ENCODE peak calls at places on chromosomes 16 and 17, in ten cellular contexts. One of them, this sample, is unnamed.

GRCh38 chr16:5252800-5253199 is 155.2 kb upstream of the EEF2KMT start:
- DNase-seq in pancreas: no peak
- DNase-seq in skeletal muscle cell: no peak
- DNase-seq in HL-60: no peak
- DNase-seq in cardiac muscle cell: no peak
- DNase-seq in adipocyte: no peak
- DNase-seq in BE2C: no peak
- DNase-seq in ovary: no peak
- DNase-seq in lower leg skin: no peak
- DNase-seq in heart right ventricle: no peak
- DNase-seq in this sample: no peak

GRCh38 chr17:13283606-13284005 is 265.8 kb upstream of the ELAC2 start:
- DNase-seq in cardiac muscle cell: no peak
- DNase-seq in adipocyte: no peak
- DNase-seq in lower leg skin: no peak
- DNase-seq in BE2C: no peak
- DNase-seq in heart right ventricle: no peak
- DNase-seq in pancreas: no peak
- DNase-seq in ovary: no peak
- DNase-seq in HL-60: no peak
- DNase-seq in skeletal muscle cell: no peak
- DNase-seq in this sample: no peak

GRCh38 chr17:57319806-57320205 is 63.5 kb downstream of the MSI2 start:
- DNase-seq in lower leg skin: no peak
- DNase-seq in HL-60: no peak
- DNase-seq in cardiac muscle cell: no peak
- DNase-seq in BE2C: no peak
- DNase-seq in skeletal muscle cell: no peak
- DNase-seq in ovary: no peak
- DNase-seq in adipocyte: no peak
- DNase-seq in pancreas: no peak
- DNase-seq in heart right ventricle: no peak
- DNase-seq in this sample: no peak

GRCh38 chr16:24255446-24256352 is at the start of gene CACNG3:
- DNase-seq in skeletal muscle cell: no peak
- DNase-seq in lower leg skin: no peak
- DNase-seq in pancreas: peak; percentile 25
- DNase-seq in HL-60: peak; percentile 42
- DNase-seq in adipocyte: peak; percentile 29
- DNase-seq in heart right ventricle: peak; percentile 36
- DNase-seq in BE2C: peak; percentile 8
- DNase-seq in cardiac muscle cell: peak; percentile 97
- DNase-seq in ovary: no peak
- DNase-seq in this sample: no peak

GRCh38 chr16:70701036-70701435 is 15.2 kb upstream of the MTSS2 start:
- DNase-seq in cardiac muscle cell: no peak
- DNase-seq in skeletal muscle cell: no peak
- DNase-seq in lower leg skin: no peak
- DNase-seq in HL-60: no peak
- DNase-seq in BE2C: no peak
- DNase-seq in ovary: no peak
- DNase-seq in adipocyte: no peak
- DNase-seq in pancreas: no peak
- DNase-seq in heart right ventricle: no peak
- DNase-seq in this sample: no peak

GRCh38 chr16:27461483-27462171 is 59.7 kb downstream of the IL21R start:
- DNase-seq in BE2C: no peak
- DNase-seq in pancreas: no peak
- DNase-seq in cardiac muscle cell: no peak
- DNase-seq in skeletal muscle cell: peak; percentile 21
- DNase-seq in adipocyte: no peak
- DNase-seq in HL-60: no peak
- DNase-seq in heart right ventricle: no peak
- DNase-seq in ovary: no peak
- DNase-seq in lower leg skin: no peak
- DNase-seq in this sample: peak; percentile 19

GRCh38 chr16:59748531-59748930 is 1014.4 kb upstream of the GOT2 start:
- DNase-seq in cardiac muscle cell: no peak
- DNase-seq in skeletal muscle cell: no peak
- DNase-seq in lower leg skin: no peak
- DNase-seq in ovary: no peak
- DNase-seq in pancreas: no peak
- DNase-seq in BE2C: no peak
- DNase-seq in heart right ventricle: no peak
- DNase-seq in HL-60: no peak
- DNase-seq in adipocyte: no peak
- DNase-seq in this sample: no peak

GRCh38 chr16:13351222-13351621 is 449.8 kb downstream of the SHISA9 start:
- DNase-seq in skeletal muscle cell: no peak
- DNase-seq in cardiac muscle cell: no peak
- DNase-seq in lower leg skin: no peak
- DNase-seq in ovary: no peak
- DNase-seq in heart right ventricle: no peak
- DNase-seq in BE2C: no peak
- DNase-seq in pancreas: no peak
- DNase-seq in adipocyte: no peak
- DNase-seq in HL-60: no peak
- DNase-seq in this sample: no peak

GRCh38 chr16:4507588-4508345 is 30.8 kb downstream of the CDIP1 start:
- DNase-seq in lower leg skin: no peak
- DNase-seq in skeletal muscle cell: no peak
- DNase-seq in HL-60: no peak
- DNase-seq in BE2C: no peak
- DNase-seq in ovary: no peak
- DNase-seq in cardiac muscle cell: no peak
- DNase-seq in adipocyte: no peak
- DNase-seq in pancreas: no peak
- DNase-seq in heart right ventricle: no peak
- DNase-seq in this sample: no peak

GRCh38 chr16:31698901-31699300 is 171.2 kb downstream of the AHSP start:
- DNase-seq in skeletal muscle cell: no peak
- DNase-seq in HL-60: no peak
- DNase-seq in pancreas: no peak
- DNase-seq in BE2C: no peak
- DNase-seq in heart right ventricle: no peak
- DNase-seq in cardiac muscle cell: no peak
- DNase-seq in adipocyte: no peak
- DNase-seq in ovary: no peak
- DNase-seq in lower leg skin: no peak
- DNase-seq in this sample: no peak

GRCh38 chr17:18038149-18038850 is 668 bp downstream of the ATPAF2 start:
- DNase-seq in cardiac muscle cell: no peak
- DNase-seq in skeletal muscle cell: no peak
- DNase-seq in lower leg skin: no peak
- DNase-seq in BE2C: no peak
- DNase-seq in pancreas: no peak
- DNase-seq in HL-60: no peak
- DNase-seq in ovary: no peak
- DNase-seq in heart right ventricle: no peak
- DNase-seq in adipocyte: peak; percentile 36
- DNase-seq in this sample: no peak

GRCh38 chr16:52676951-52677350 is 130.0 kb upstream of the TOX3 start:
- DNase-seq in HL-60: no peak
- DNase-seq in ovary: no peak
- DNase-seq in cardiac muscle cell: no peak
- DNase-seq in pancreas: no peak
- DNase-seq in skeletal muscle cell: no peak
- DNase-seq in adipocyte: no peak
- DNase-seq in BE2C: no peak
- DNase-seq in heart right ventricle: no peak
- DNase-seq in lower leg skin: no peak
- DNase-seq in this sample: no peak

GRCh38 chr17:81944858-81945257 is 2.2 kb downstream of the MYADML2 start:
- DNase-seq in ovary: no peak
- DNase-seq in BE2C: no peak
- DNase-seq in adipocyte: no peak
- DNase-seq in heart right ventricle: no peak
- DNase-seq in skeletal muscle cell: no peak
- DNase-seq in HL-60: no peak
- DNase-seq in lower leg skin: no peak
- DNase-seq in cardiac muscle cell: no peak
- DNase-seq in pancreas: no peak
- DNase-seq in this sample: no peak
- H3K4me3 ChIP-seq in ovary: no peak overlapping the region
- H3K4me3 ChIP-seq in BE2C: no peak overlapping the region
- H3K4me3 ChIP-seq in adipocyte: no peak overlapping the region
- H3K4me3 ChIP-seq in heart right ventricle: no peak overlapping the region
- H3K4me3 ChIP-seq in skeletal muscle cell: no peak overlapping the region
- H3K4me3 ChIP-seq in HL-60: no peak overlapping the region
- H3K4me3 ChIP-seq in lower leg skin: no peak overlapping the region
- H3K4me3 ChIP-seq in cardiac muscle cell: no peak overlapping the region
- H3K4me3 ChIP-seq in pancreas: no peak overlapping the region
- H3K4me3 ChIP-seq in this sample: no peak overlapping the region

DNA sequence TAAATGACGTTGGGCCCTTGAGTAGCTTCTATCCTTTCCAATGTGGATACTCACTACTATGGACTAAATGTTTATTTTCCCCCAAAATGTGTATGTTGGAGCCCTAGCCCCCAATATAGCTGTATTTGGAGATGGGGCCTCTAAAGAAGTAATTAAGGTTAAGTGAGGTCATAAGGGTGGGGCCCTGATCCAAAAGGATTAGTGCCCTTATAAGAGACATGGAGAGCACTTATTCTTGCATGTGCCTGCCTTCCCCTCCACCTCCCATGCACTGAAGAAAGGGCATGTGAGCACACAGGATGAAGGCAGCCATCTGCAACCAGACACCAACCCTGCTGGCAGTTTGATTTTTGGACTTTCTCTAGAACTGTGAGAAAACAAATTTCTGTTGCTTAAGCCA is 115.7 kb upstream of the MED13 start:
- DNase-seq in pancreas: no peak
- DNase-seq in ovary: no peak
- DNase-seq in HL-60: no peak
- DNase-seq in heart right ventricle: no peak
- DNase-seq in BE2C: no peak
- DNase-seq in lower leg skin: peak; percentile 14
- DNase-seq in skeletal muscle cell: no peak
- DNase-seq in cardiac muscle cell: no peak
- DNase-seq in adipocyte: no peak
- DNase-seq in this sample: no peak
- H3K4me3 ChIP-seq in pancreas: no peak overlapping the region
- H3K4me3 ChIP-seq in ovary: no peak overlapping the region
- H3K4me3 ChIP-seq in HL-60: no peak overlapping the region
- H3K4me3 ChIP-seq in heart right ventricle: no peak overlapping the region
- H3K4me3 ChIP-seq in BE2C: no peak overlapping the region
- H3K4me3 ChIP-seq in lower leg skin: no peak overlapping the region
- H3K4me3 ChIP-seq in skeletal muscle cell: no peak overlapping the region
- H3K4me3 ChIP-seq in cardiac muscle cell: no peak overlapping the region
- H3K4me3 ChIP-seq in adipocyte: no peak overlapping the region
- H3K4me3 ChIP-seq in this sample: no peak overlapping the region

GRCh38 chr16:75250089-75250808 is 1.2 kb downstream of the BCAR1 start:
- DNase-seq in HL-60: no peak
- DNase-seq in cardiac muscle cell: no peak
- DNase-seq in pancreas: peak; percentile 81
- DNase-seq in skeletal muscle cell: no peak
- DNase-seq in ovary: peak; percentile 52
- DNase-seq in lower leg skin: no peak
- DNase-seq in BE2C: no peak
- DNase-seq in heart right ventricle: peak; percentile 62
- DNase-seq in adipocyte: peak; percentile 59
- DNase-seq in this sample: no peak

GRCh38 chr16:75250809-75251279 is 580 bp downstream of the BCAR1 start:
- DNase-seq in cardiac muscle cell: peak; percentile 54
- DNase-seq in heart right ventricle: no peak
- DNase-seq in lower leg skin: no peak
- DNase-seq in BE2C: peak; percentile 57
- DNase-seq in pancreas: peak; percentile 71
- DNase-seq in adipocyte: peak; percentile 78
- DNase-seq in skeletal muscle cell: no peak
- DNase-seq in ovary: peak; percentile 62
- DNase-seq in HL-60: no peak
- DNase-seq in this sample: no peak

GRCh38 chr16:75248536-75249380 is 2.7 kb downstream of the BCAR1 start:
- DNase-seq in BE2C: no peak
- DNase-seq in adipocyte: no peak
- DNase-seq in heart right ventricle: no peak
- DNase-seq in cardiac muscle cell: no peak
- DNase-seq in lower leg skin: no peak
- DNase-seq in HL-60: no peak
- DNase-seq in pancreas: no peak
- DNase-seq in ovary: peak; percentile 35
- DNase-seq in skeletal muscle cell: no peak
- DNase-seq in this sample: no peak

GRCh38 chr16:75248142-75248535 is 3.3 kb downstream of the BCAR1 start:
- DNase-seq in adipocyte: no peak
- DNase-seq in BE2C: no peak
- DNase-seq in lower leg skin: no peak
- DNase-seq in cardiac muscle cell: no peak
- DNase-seq in skeletal muscle cell: no peak
- DNase-seq in HL-60: no peak
- DNase-seq in ovary: no peak
- DNase-seq in pancreas: no peak
- DNase-seq in heart right ventricle: peak; percentile 64
- DNase-seq in this sample: no peak

DNA sequence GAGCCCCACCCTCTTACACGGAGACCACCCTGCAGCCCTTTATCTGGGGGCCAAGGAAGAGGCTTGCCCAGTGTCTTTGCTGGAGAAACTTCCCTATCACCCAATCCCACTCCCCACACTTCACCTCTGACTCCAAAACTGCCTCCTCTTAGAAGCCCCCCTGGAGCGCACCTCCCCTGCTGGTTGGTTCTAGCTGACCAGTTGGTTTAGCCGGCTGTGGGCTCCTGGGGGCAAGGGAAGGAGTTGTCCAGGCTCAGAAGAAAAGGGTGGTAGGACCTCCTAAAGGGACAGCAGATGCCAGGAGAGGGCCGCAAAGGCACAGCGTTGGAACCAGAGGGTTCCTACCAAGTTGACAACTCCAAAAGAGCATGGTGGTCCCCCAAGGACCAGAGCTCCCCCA is 2.0 kb downstream of the BCAR1 start:
- DNase-seq in heart right ventricle: no peak
- DNase-seq in BE2C: no peak
- DNase-seq in skeletal muscle cell: no peak
- DNase-seq in ovary: peak; percentile 24
- DNase-seq in lower leg skin: no peak
- DNase-seq in HL-60: no peak
- DNase-seq in pancreas: no peak
- DNase-seq in adipocyte: no peak
- DNase-seq in cardiac muscle cell: no peak
- DNase-seq in this sample: no peak
- H3K4me3 ChIP-seq in heart right ventricle: peak overlapping the region; percentile 85
- H3K4me3 ChIP-seq in BE2C: no peak overlapping the region
- H3K4me3 ChIP-seq in skeletal muscle cell: peak overlapping the region; percentile 62
- H3K4me3 ChIP-seq in ovary: no peak overlapping the region
- H3K4me3 ChIP-seq in lower leg skin: no peak overlapping the region
- H3K4me3 ChIP-seq in HL-60: no peak overlapping the region
- H3K4me3 ChIP-seq in pancreas: no peak overlapping the region
- H3K4me3 ChIP-seq in adipocyte: peak overlapping the region; percentile 91
- H3K4me3 ChIP-seq in cardiac muscle cell: no peak overlapping the region
- H3K4me3 ChIP-seq in this sample: peak overlapping the region; percentile 82

DNA sequence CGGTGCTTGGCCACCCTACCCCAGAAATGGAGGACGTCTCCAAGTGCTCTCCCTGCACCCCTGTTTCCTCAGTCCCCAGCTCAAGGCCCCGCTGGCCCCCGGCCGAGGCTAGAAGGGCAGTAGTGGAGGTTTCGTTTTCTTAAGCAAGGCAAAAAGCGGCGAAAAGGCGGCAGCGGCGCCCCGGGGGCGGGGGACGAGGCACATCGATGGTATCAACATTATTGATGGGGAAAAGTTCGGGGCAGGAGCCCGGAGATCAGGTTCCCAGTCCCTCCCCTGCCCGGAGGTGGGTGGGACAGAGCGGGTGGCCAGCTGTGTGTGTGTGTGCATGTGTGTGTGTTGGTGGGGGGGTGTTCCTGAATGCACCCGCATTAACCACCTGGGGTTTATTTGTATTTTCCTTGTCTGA is 4.1 kb upstream of the SALL1 start:
- DNase-seq in HL-60: no peak
- DNase-seq in heart right ventricle: no peak
- DNase-seq in ovary: no peak
- DNase-seq in lower leg skin: no peak
- DNase-seq in pancreas: no peak
- DNase-seq in adipocyte: no peak
- DNase-seq in BE2C: no peak
- DNase-seq in skeletal muscle cell: no peak
- DNase-seq in cardiac muscle cell: peak; percentile 26
- DNase-seq in this sample: no peak
- H3K4me3 ChIP-seq in HL-60: no peak overlapping the region
- H3K4me3 ChIP-seq in heart right ventricle: no peak overlapping the region
- H3K4me3 ChIP-seq in ovary: peak overlapping the region; percentile 39
- H3K4me3 ChIP-seq in lower leg skin: no peak overlapping the region
- H3K4me3 ChIP-seq in pancreas: no peak overlapping the region
- H3K4me3 ChIP-seq in adipocyte: peak overlapping the region; percentile 78
- H3K4me3 ChIP-seq in BE2C: no peak overlapping the region
- H3K4me3 ChIP-seq in skeletal muscle cell: peak overlapping the region; percentile 48
- H3K4me3 ChIP-seq in cardiac muscle cell: peak overlapping the region; percentile 35
- H3K4me3 ChIP-seq in this sample: peak overlapping the region; percentile 39